ENCODE peak calls at places on chromosomes 7 and 10, in five cellular contexts. E, D, M, G and U are unnamed samples.

GRCh38 chr10:103600325-103600724 is 106.8 kb downstream of the NEURL1 start:
- DNase-seq in D (no peak), G (no peak), M (no peak), E (no peak), U (no peak)

GRCh38 chr10:104330168-104331117 is 7.8 kb downstream of the ITPRIP start:
- DNase-seq in E (no peak), D (peak; percentile 69), M (peak; percentile 77), G (no peak), U (no peak)

GRCh38 chr10:35215107-35215506 is 88.5 kb downstream of the CREM start:
- DNase-seq in D (no peak), G (no peak), E (no peak), M (no peak), U (no peak)

GRCh38 chr10:26138613-26139012 is 78.0 kb upstream of the GAD2 start:
- DNase-seq in D (no peak), G (no peak), E (no peak), M (no peak), U (no peak)

GRCh38 chr7:12713625-12714435 is 26.4 kb downstream of the ARL4A start:
- DNase-seq in E (no peak), D (no peak), M (no peak), G (no peak), U (no peak)

GRCh38 chr10:61742812-61743211 is 80.1 kb downstream of the CABCOCO1 start:
- DNase-seq in G (no peak), M (no peak), E (no peak), D (no peak), U (no peak)

GRCh38 chr7:140640727-140641531 is at the start of gene DENND2A:
- DNase-seq in D (peak; percentile 69), E (no peak), M (peak; percentile 79), G (peak; percentile 81), U (no peak)

GRCh38 chr10:69936091-69936490 is 116.6 kb upstream of the MACROH2A2 start:
- DNase-seq in G (peak; percentile 18), D (no peak), E (no peak), M (peak; percentile 37), U (no peak)

GRCh38 chr7:25519962-25520562 is 291.8 kb upstream of the NPVF start:
- DNase-seq in G (no peak), M (no peak), D (no peak), E (no peak), U (no peak)

GRCh38 chr10:133357293-133358151 is at the start of gene FUOM:
- DNase-seq in M (peak; percentile 95), G (peak; percentile 98), D (no peak), E (peak; percentile 70), U (no peak)

GRCh38 chr7:52352019-52352418 is 683.4 kb upstream of the POM121L12 start:
- DNase-seq in G (no peak), D (no peak), E (no peak), M (no peak), U (no peak)

GRCh38 chr7:105677803-105678583 is 96.7 kb upstream of the EFCAB10 start:
- DNase-seq in E (no peak), D (no peak), M (no peak), G (no peak), U (no peak)

GRCh38 chr7:13981070-13981469 is 8.4 kb downstream of the ETV1 start:
- DNase-seq in E (no peak), D (no peak), M (peak; percentile 92), G (peak; percentile 63), U (peak; percentile 25)

GRCh38 chr7:127437772-127438330 is 45.3 kb upstream of the ZNF800 start:
- DNase-seq in M (peak; percentile 70), E (no peak), G (no peak), D (no peak), U (no peak)

GRCh38 chr7:94620703-94621118 is 35.2 kb downstream of the SGCE start:
- DNase-seq in D (peak; percentile 47), E (peak; percentile 12), G (no peak), M (peak; percentile 93), U (peak; percentile 52)

GRCh38 chr7:22920664-22921063 is 93.3 kb downstream of the HYCC1 start:
- DNase-seq in G (no peak), D (no peak), E (no peak), M (no peak), U (no peak)

GRCh38 chr7:140317597-140317996 is 80.7 kb downstream of the SLC37A3 start:
- DNase-seq in M (no peak), D (no peak), G (no peak), E (no peak), U (no peak)

GRCh38 chr7:79452495-79453265 is 787 bp downstream of the MAGI2 start:
- DNase-seq in G (peak; percentile 19), E (no peak), M (peak; percentile 42), D (no peak), U (no peak)

GRCh38 chr10:24685958-24686540 is 37.6 kb downstream of the ARHGAP21 start:
- DNase-seq in G (no peak), M (no peak), D (no peak), E (no peak), U (no peak)